ENCODE peak calls at places on chromosomes 6 and 20, in five cellular contexts. One of them, this sample, is unnamed.

GRCh38 chr20:34420146-34420545 is 57.1 kb downstream of the ITCH start:
- DNase-seq in CD4-positive, alpha-beta T cell: no peak
- DNase-seq in LHCN-M2: no peak
- DNase-seq in pulmonary artery endothelial cell: peak; percentile 10
- DNase-seq in uterus: no peak
- DNase-seq in this sample: peak; percentile 4

GRCh38 chr6:107079429-107079828 is 35.9 kb downstream of the BEND3 start:
- DNase-seq in CD4-positive, alpha-beta T cell: no peak
- DNase-seq in LHCN-M2: no peak
- DNase-seq in pulmonary artery endothelial cell: no peak
- DNase-seq in uterus: no peak
- DNase-seq in this sample: peak; percentile 9

GRCh38 chr6:158655569-158656450 is 6.0 kb downstream of the SYTL3 start:
- DNase-seq in CD4-positive, alpha-beta T cell: no peak
- DNase-seq in LHCN-M2: peak; percentile 54
- DNase-seq in pulmonary artery endothelial cell: no peak
- DNase-seq in uterus: no peak
- DNase-seq in this sample: no peak

GRCh38 chr20:36113566-36114247 is 40.8 kb upstream of the EPB41L1 start:
- DNase-seq in CD4-positive, alpha-beta T cell: no peak
- DNase-seq in LHCN-M2: no peak
- DNase-seq in pulmonary artery endothelial cell: no peak
- DNase-seq in uterus: no peak
- DNase-seq in this sample: no peak

GRCh38 chr6:43172127-43173007 is 1.3 kb downstream of the SRF start:
- DNase-seq in CD4-positive, alpha-beta T cell: peak; percentile 40
- DNase-seq in LHCN-M2: no peak
- DNase-seq in pulmonary artery endothelial cell: no peak
- DNase-seq in uterus: peak; percentile 61
- DNase-seq in this sample: peak; percentile 76

GRCh38 chr6:90466191-90466940 is 120.5 kb downstream of the MAP3K7 start:
- DNase-seq in CD4-positive, alpha-beta T cell: no peak
- DNase-seq in LHCN-M2: no peak
- DNase-seq in pulmonary artery endothelial cell: no peak
- DNase-seq in uterus: no peak
- DNase-seq in this sample: no peak

GRCh38 chr20:21395666-21396044 is 1.7 kb downstream of the NKX2-4 start:
- DNase-seq in CD4-positive, alpha-beta T cell: peak; percentile 64
- DNase-seq in LHCN-M2: no peak
- DNase-seq in pulmonary artery endothelial cell: no peak
- DNase-seq in uterus: no peak
- DNase-seq in this sample: no peak

GRCh38 chr20:47438464-47439381 is 63.0 kb upstream of the NCOA3 start:
- DNase-seq in CD4-positive, alpha-beta T cell: no peak
- DNase-seq in LHCN-M2: no peak
- DNase-seq in pulmonary artery endothelial cell: no peak
- DNase-seq in uterus: no peak
- DNase-seq in this sample: no peak

GRCh38 chr6:17583811-17584210 is 16.3 kb upstream of the FAM8A1 start:
- DNase-seq in CD4-positive, alpha-beta T cell: no peak
- DNase-seq in LHCN-M2: peak; percentile 51
- DNase-seq in pulmonary artery endothelial cell: peak; percentile 66
- DNase-seq in uterus: peak; percentile 37
- DNase-seq in this sample: no peak

GRCh38 chr6:154938245-154938583 is 56.9 kb upstream of the TIAM2 start:
- DNase-seq in CD4-positive, alpha-beta T cell: no peak
- DNase-seq in LHCN-M2: no peak
- DNase-seq in pulmonary artery endothelial cell: no peak
- DNase-seq in uterus: no peak
- DNase-seq in this sample: no peak

GRCh38 chr6:150417899-150418824 is 49.4 kb downstream of the IYD start:
- DNase-seq in CD4-positive, alpha-beta T cell: no peak
- DNase-seq in LHCN-M2: peak; percentile 59
- DNase-seq in pulmonary artery endothelial cell: peak; percentile 68
- DNase-seq in uterus: peak; percentile 50
- DNase-seq in this sample: peak; percentile 84

GRCh38 chr20:59403261-59403961 is 103.0 kb downstream of the EDN3 start:
- DNase-seq in CD4-positive, alpha-beta T cell: peak; percentile 62
- DNase-seq in LHCN-M2: no peak
- DNase-seq in pulmonary artery endothelial cell: no peak
- DNase-seq in uterus: no peak
- DNase-seq in this sample: peak; percentile 9

GRCh38 chr6:3263091-3263490 is 4.3 kb downstream of the PSMG4 start:
- DNase-seq in CD4-positive, alpha-beta T cell: no peak
- DNase-seq in LHCN-M2: peak; percentile 75
- DNase-seq in pulmonary artery endothelial cell: no peak
- DNase-seq in uterus: no peak
- DNase-seq in this sample: no peak

GRCh38 chr20:14384411-14384810 is 47.0 kb upstream of the FLRT3 start:
- DNase-seq in CD4-positive, alpha-beta T cell: no peak
- DNase-seq in LHCN-M2: peak; percentile 78
- DNase-seq in pulmonary artery endothelial cell: no peak
- DNase-seq in uterus: no peak
- DNase-seq in this sample: no peak

GRCh38 chr6:122714059-122714458 is 65.5 kb upstream of the FABP7 start:
- DNase-seq in CD4-positive, alpha-beta T cell: no peak
- DNase-seq in LHCN-M2: no peak
- DNase-seq in pulmonary artery endothelial cell: no peak
- DNase-seq in uterus: no peak
- DNase-seq in this sample: peak; percentile 47